ENCODE peak calls at places on chromosomes 3 and 15, in eight cellular contexts. X is HCT116, N is neural progenitor cell, U is PC-3, P is GM23338, K is OCI-LY7, F is hepatocyte, D is MM.1S. O is an unnamed sample.
A peak's percentile ranks its signal among the peaks of the same experiment; 100 is the strongest.

GRCh38 chr3:63029326-63029725 is 154.1 kb upstream of the CADPS start:
- DNase-seq in X (no peak), N (no peak), U (no peak), P (no peak), K (no peak), F (no peak), D (no peak), O (no peak)

GRCh38 chr3:105878061-105878460 is 9.2 kb upstream of the CBLB start:
- DNase-seq in X (no peak), N (no peak), U (no peak), P (peak; percentile 10), K (no peak), F (no peak), D (no peak), O (peak; percentile 54)

GRCh38 chr3:99108508-99108907 is 207.0 kb upstream of the DCBLD2 start:
- DNase-seq in X (no peak), N (no peak), U (peak; percentile 95), P (no peak), K (no peak), F (no peak), D (no peak), O (peak; percentile 94)

GRCh38 chr15:68795298-68795848 is 25.3 kb downstream of the ANP32A start:
- DNase-seq in X (no peak), N (peak; percentile 96), U (no peak), P (peak; percentile 97), K (peak; percentile 49), F (peak; percentile 86), D (peak; percentile 68), O (peak; percentile 94)

GRCh38 chr15:66654718-66655375 is 47.2 kb upstream of the SMAD6 start:
- DNase-seq in X (no peak), N (peak; percentile 49), U (no peak), P (peak; percentile 54), K (no peak), F (peak; percentile 55), D (no peak), O (peak; percentile 40)

GRCh38 chr3:46907271-46907670 is 29.8 kb downstream of the PTH1R start:
- DNase-seq in X (no peak), N (no peak), U (no peak), P (no peak), K (no peak), F (no peak), D (no peak), O (no peak)

GRCh38 chr3:64687781-64688515 is at the start of gene ADAMTS9:
- DNase-seq in X (no peak), N (peak; percentile 92), U (no peak), P (peak; percentile 78), K (no peak), F (peak; percentile 89), D (no peak), O (peak; percentile 84)

GRCh38 chr15:69394556-69395282 is 19.4 kb upstream of the KIF23 start:
- DNase-seq in X (peak; percentile 16), N (peak; percentile 90), U (peak; percentile 78), P (peak; percentile 92), K (peak; percentile 83), F (peak; percentile 87), D (peak; percentile 71), O (peak; percentile 82)

GRCh38 chr3:181796641-181797040 is 84.9 kb downstream of the SOX2 start:
- DNase-seq in X (no peak), N (no peak), U (no peak), P (peak; percentile 30), K (no peak), F (no peak), D (no peak), O (no peak)

GRCh38 chr3:129820587-129820986 is 72.9 kb downstream of the TMCC1 start:
- DNase-seq in X (no peak), N (no peak), U (no peak), P (no peak), K (no peak), F (no peak), D (no peak), O (no peak)

GRCh38 chr3:129824926-129825541 is 68.5 kb downstream of the TMCC1 start:
- DNase-seq in X (peak; percentile 58), N (peak; percentile 78), U (peak; percentile 62), P (peak; percentile 83), K (peak; percentile 78), F (peak; percentile 72), D (peak; percentile 52), O (peak; percentile 65)

GRCh38 chr3:129827765-129828164 is 65.7 kb downstream of the TMCC1 start:
- DNase-seq in X (no peak), N (no peak), U (no peak), P (peak; percentile 11), K (peak; percentile 86), F (no peak), D (peak; percentile 88), O (no peak)

DNA sequence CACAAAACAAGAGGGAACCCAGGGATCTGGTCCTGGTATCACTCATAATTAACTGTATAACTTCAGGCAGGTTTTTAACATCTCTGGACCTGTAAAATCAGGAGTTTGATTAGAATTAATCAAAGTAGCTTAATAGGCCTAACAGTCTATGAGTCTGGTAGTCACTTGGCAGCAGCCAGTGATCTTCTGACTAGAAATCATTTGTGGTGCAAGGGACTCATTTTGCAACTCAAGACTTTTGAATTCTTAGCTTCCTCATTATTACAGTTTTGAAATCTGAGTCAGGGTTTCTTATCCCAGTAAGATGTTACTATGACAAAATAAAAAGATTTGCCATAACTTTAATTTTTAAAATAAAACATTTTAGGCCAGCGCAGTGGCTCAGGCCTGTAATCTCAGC is 70.8 kb downstream of the TMCC1 start:
- DNase-seq in X (no peak), N (no peak), U (no peak), P (no peak), K (no peak), F (no peak), D (no peak), O (peak; percentile 87)
- TF ChIP-seq EZH2phosphoT487 in X (no peak), N (no peak), U (no peak), P (no peak), K (no peak), F (no peak), D (no peak), O (no peak)

GRCh38 chr3:139299261-139300132 is 44.3 kb upstream of the MRPS22 start:
- DNase-seq in X (peak; percentile 95), N (no peak), U (peak; percentile 73), P (peak; percentile 28), K (no peak), F (peak; percentile 70), D (no peak), O (peak; percentile 74)

GRCh38 chr3:139300416-139300815 is 43.4 kb upstream of the MRPS22 start:
- DNase-seq in X (no peak), N (no peak), U (no peak), P (no peak), K (no peak), F (no peak), D (no peak), O (no peak)

GRCh38 chr3:139296141-139296718 is 47.6 kb upstream of the MRPS22 start:
- DNase-seq in X (no peak), N (no peak), U (no peak), P (no peak), K (no peak), F (no peak), D (no peak), O (no peak)

GRCh38 chr3:139295040-139295439 is 48.8 kb upstream of the MRPS22 start:
- DNase-seq in X (no peak), N (no peak), U (no peak), P (no peak), K (no peak), F (no peak), D (no peak), O (peak; percentile 53)

DNA sequence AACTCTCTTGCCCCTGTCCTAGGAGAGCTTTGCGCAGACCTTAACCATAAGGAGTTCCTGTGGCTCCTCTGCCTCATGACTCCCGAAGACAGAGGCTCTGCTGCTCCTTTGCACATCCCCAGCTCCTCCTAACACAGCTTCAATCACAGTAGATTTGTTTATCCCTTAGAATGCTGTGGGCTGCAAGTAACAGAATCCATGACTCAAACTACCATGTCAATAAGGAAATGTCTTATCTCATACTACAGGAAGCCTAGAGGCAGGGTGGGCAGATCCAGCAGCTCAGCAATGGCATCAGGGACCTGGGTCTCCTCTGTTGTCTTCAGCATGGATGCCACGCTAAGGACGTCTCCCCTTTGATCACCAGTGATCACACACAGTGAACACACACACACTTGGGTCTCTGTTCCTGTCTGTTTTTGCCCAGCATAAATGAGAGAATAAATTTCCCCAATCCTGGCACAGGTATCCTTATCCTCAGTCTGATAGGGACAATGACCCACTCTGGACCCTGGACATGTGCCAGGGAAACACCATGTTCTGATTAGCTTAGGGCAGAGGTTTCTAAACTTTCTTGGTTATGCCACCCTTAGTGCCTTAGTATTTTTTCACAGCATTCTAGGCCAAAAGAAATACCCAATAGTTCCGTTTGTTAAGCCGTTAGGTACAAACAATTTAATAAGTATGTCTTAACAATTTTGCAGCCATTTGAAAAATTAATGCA is 46.1 kb upstream of the MRPS22 start:
- DNase-seq in X (no peak), N (no peak), U (peak; percentile 49), P (no peak), K (no peak), F (no peak), D (no peak), O (no peak)
- H2AFZ ChIP-seq in X (no peak overlapping the region), N (no peak overlapping the region), U (no peak overlapping the region), P (no peak overlapping the region), K (no peak overlapping the region), F (no peak overlapping the region), D (no peak overlapping the region), O (no peak overlapping the region)

GRCh38 chr3:197906850-197907187 is 43.2 kb upstream of the RPL35A start:
- DNase-seq in X (no peak), N (no peak), U (no peak), P (no peak), K (no peak), F (no peak), D (no peak), O (peak; percentile 77)

GRCh38 chr3:197906023-197906849 is 43.8 kb upstream of the RPL35A start:
- DNase-seq in X (peak; percentile 84), N (peak; percentile 94), U (peak; percentile 95), P (peak; percentile 92), K (peak; percentile 62), F (peak; percentile 94), D (peak; percentile 91), O (peak; percentile 98)

GRCh38 chr3:197896421-197896820 is 53.6 kb upstream of the RPL35A start:
- DNase-seq in X (no peak), N (no peak), U (no peak), P (no peak), K (no peak), F (no peak), D (no peak), O (no peak)

GRCh38 chr3:197899833-197900478 is 50.0 kb upstream of the RPL35A start:
- DNase-seq in X (no peak), N (no peak), U (no peak), P (peak; percentile 35), K (no peak), F (no peak), D (no peak), O (no peak)

DNA sequence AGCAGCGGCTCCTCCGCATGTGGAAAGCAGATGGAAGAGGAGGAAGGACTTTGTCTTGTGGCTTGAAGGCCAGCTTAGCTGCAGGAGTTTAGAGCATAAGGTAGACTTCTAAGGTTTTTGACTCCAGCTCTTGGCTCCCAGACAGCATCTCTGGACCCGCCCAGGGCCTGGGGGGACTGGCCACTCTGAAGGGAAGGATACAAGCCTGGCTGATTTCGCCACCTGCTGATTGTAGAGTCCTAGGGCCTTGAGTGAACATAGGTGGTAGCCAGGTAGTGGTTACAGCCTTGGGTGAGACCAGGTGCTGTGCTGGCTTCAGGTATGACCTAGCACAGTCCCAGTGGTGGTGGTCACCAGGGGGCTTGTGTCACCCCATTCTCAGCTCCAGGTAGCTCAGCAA is 48.4 kb upstream of the RPL35A start:
- DNase-seq in X (no peak), N (no peak), U (no peak), P (no peak), K (no peak), F (no peak), D (no peak), O (no peak)
- H4K20me1 ChIP-seq in X (no peaks in the 10 kb centered on the region), N (no peaks in the 10 kb centered on the region), U (no peaks in the 10 kb centered on the region), P (no peaks in the 10 kb centered on the region), K (no peaks in the 10 kb centered on the region), F (no peaks in the 10 kb centered on the region), D (no peaks in the 10 kb centered on the region), O (no peaks in the 10 kb centered on the region)

GRCh38 chr3:143648218-143648617 is 200.1 kb downstream of the SLC9A9 start:
- DNase-seq in X (no peak), N (peak; percentile 44), U (no peak), P (peak; percentile 9), K (no peak), F (no peak), D (no peak), O (no peak)
- TF ChIP-seq EZH2phosphoT487 in X (no peak), N (no peak), U (no peak), P (no peak), K (no peak), F (no peak), D (no peak), O (no peak)

O was measured in GM23248.